ENCODE peak calls at places on chromosomes 2 and 18, in four cellular contexts. I, Z, D and Y are unnamed samples.
A peak's percentile ranks its signal among the peaks of the same experiment; 100 is the strongest.

GRCh38 chr2:15920696-15921095 is 19.7 kb upstream of the MYCN start:
- DNase-seq in D (no peak), I (no peak), Z (no peak), Y (no peak)

GRCh38 chr2:120436885-120437603 is 91.1 kb downstream of the INHBB start:
- DNase-seq in I (peak; percentile 19), Z (peak; percentile 84), D (no peak), Y (peak; percentile 5)

GRCh38 chr2:28164280-28164801 is 228.3 kb upstream of the FOSL2 start:
- DNase-seq in I (no peak), D (peak; percentile 68), Z (no peak), Y (no peak)

GRCh38 chr2:15260813-15261212 is 300.3 kb downstream of the NBAS start:
- DNase-seq in I (no peak), D (no peak), Z (no peak), Y (no peak)

GRCh38 chr2:232537079-232537478 is 2.4 kb upstream of the CHRNG start:
- DNase-seq in D (no peak), Z (peak; percentile 82), I (no peak), Y (peak; percentile 44)

GRCh38 chr2:224319756-224320155 is 82.2 kb downstream of the FAM124B start:
- DNase-seq in D (no peak), I (no peak), Z (no peak), Y (no peak)

GRCh38 chr2:18795881-18796280 is 206.5 kb upstream of the NT5C1B start:
- DNase-seq in Z (no peak), I (no peak), D (no peak), Y (no peak)

GRCh38 chr2:224885836-224886547 is 156.3 kb downstream of the DOCK10 start:
- DNase-seq in I (peak; percentile 84), D (no peak), Z (peak; percentile 29), Y (no peak)

GRCh38 chr2:3320910-3321605 is 56.6 kb downstream of the EIPR1 start:
- DNase-seq in Z (no peak), D (no peak), I (no peak), Y (no peak)

GRCh38 chr2:79434362-79434761 is 78.5 kb upstream of the CTNNA2 start:
- DNase-seq in Z (no peak), D (no peak), I (no peak), Y (no peak)

GRCh38 chr18:48548404-48548771 is 9.6 kb downstream of the CTIF start:
- DNase-seq in I (no peak), Z (no peak), D (peak; percentile 53), Y (no peak)

GRCh38 chr2:234267534-234267933 is 217.0 kb downstream of the SPP2 start:
- DNase-seq in I (peak; percentile 47), D (no peak), Z (no peak), Y (no peak)

GRCh38 chr18:60692277-60692676 is 319.7 kb upstream of the MC4R start:
- DNase-seq in I (no peak), D (no peak), Z (no peak), Y (no peak)

GRCh38 chr2:20635698-20636584 is 15.0 kb downstream of the HS1BP3 start:
- DNase-seq in Z (peak; percentile 91), I (peak; percentile 41), D (peak; percentile 65), Y (peak; percentile 49)

GRCh38 chr2:15588329-15588919 is 3.2 kb upstream of the DDX1 start:
- DNase-seq in I (peak; percentile 14), Z (peak; percentile 56), D (peak; percentile 28), Y (peak; percentile 51)

GRCh38 chr2:143705108-143705686 is 576.0 kb downstream of the ARHGAP15 start:
- DNase-seq in D (no peak), I (no peak), Z (no peak), Y (no peak)

GRCh38 chr2:223036756-223037432 is 15.1 kb upstream of the KCNE4 start:
- DNase-seq in I (no peak), Z (no peak), D (no peak), Y (no peak)

GRCh38 chr2:30871980-30872789 is 64.9 kb upstream of the CAPN13 start:
- DNase-seq in Z (no peak), D (no peak), I (no peak), Y (no peak)

GRCh38 chr2:160405077-160405865 is 88.3 kb downstream of the RBMS1 start:
- DNase-seq in D (no peak), Z (no peak), I (peak; percentile 35), Y (no peak)

GRCh38 chr2:235570256-235570655 is 76.4 kb downstream of the AGAP1 start:
- DNase-seq in I (no peak), Z (no peak), D (no peak), Y (no peak)

GRCh38 chr18:7878265-7879173 is 311.4 kb downstream of the PTPRM start:
- DNase-seq in Z (no peak), D (no peak), I (peak; percentile 41), Y (no peak)

GRCh38 chr2:229920011-229920781 is 1.6 kb downstream of the TRIP12 start:
- DNase-seq in I (peak; percentile 51), D (no peak), Z (no peak), Y (peak; percentile 23)

GRCh38 chr2:102686479-102687439 is 67.4 kb downstream of the SLC9A2 start:
- DNase-seq in D (no peak), Z (no peak), I (peak; percentile 55), Y (no peak)

GRCh38 chr2:71494523-71495155 is 41.3 kb downstream of the DYSF start:
- DNase-seq in I (no peak), D (no peak), Z (no peak), Y (no peak)

GRCh38 chr2:98769784-98770183 is 38.9 kb upstream of the MGAT4A start:
- DNase-seq in D (no peak), I (peak; percentile 31), Z (no peak), Y (no peak)

GRCh38 chr2:159939946-159940345 is 122.5 kb downstream of the PLA2R1 start:
- DNase-seq in I (no peak), Z (peak; percentile 42), D (no peak), Y (peak; percentile 19)

GRCh38 chr2:230723363-230723762 is 10.7 kb downstream of the CAB39 start:
- DNase-seq in Z (no peak), I (peak; percentile 63), D (no peak), Y (no peak)

GRCh38 chr2:57146951-57147350 is 899.7 kb upstream of the VRK2 start:
- DNase-seq in Z (no peak), D (no peak), I (no peak), Y (no peak)

GRCh38 chr2:71277536-71278103 is 50.7 kb upstream of the PAIP2B start:
- DNase-seq in D (peak; percentile 83), I (peak; percentile 2), Z (no peak), Y (peak; percentile 40)

GRCh38 chr2:187453078-187453641 is 5.1 kb upstream of the CALCRL start:
- DNase-seq in I (no peak), Z (peak; percentile 56), D (no peak), Y (no peak)

GRCh38 chr18:8153887-8154583 is 455.2 kb upstream of the RAB12 start:
- DNase-seq in Z (no peak), I (no peak), D (no peak), Y (no peak)

GRCh38 chr2:167438206-167438605 is 549.9 kb downstream of the XIRP2 start:
- DNase-seq in D (no peak), I (no peak), Z (no peak), Y (no peak)

GRCh38 chr2:18346364-18346763 is 214.1 kb downstream of the RDH14 start:
- DNase-seq in I (no peak), D (no peak), Z (no peak), Y (no peak)

GRCh38 chr2:226891780-226892590 is 56.1 kb downstream of the RHBDD1 start:
- DNase-seq in D (no peak), Z (no peak), I (no peak), Y (peak; percentile 14)

GRCh38 chr2:2012505-2012904 is 268.2 kb upstream of the PXDN start:
- DNase-seq in D (no peak), Z (no peak), I (no peak), Y (no peak)